ENCODE peak calls at places on chromosome 2, in seven cellular contexts. One of them, this sample, is unnamed.

GRCh38 chr2:116160657-116161056 is 1653.8 kb upstream of the DDX18 start:
- DNase-seq in hypothalamus: no peak
- DNase-seq in colonic mucosa: no peak
- DNase-seq in transverse colon: no peak
- DNase-seq in foreskin fibroblast: no peak
- DNase-seq in breast epithelium: no peak
- DNase-seq in AML-193: no peak
- DNase-seq in this sample: no peak

GRCh38 chr2:133817680-133818566 is 249.7 kb upstream of the NCKAP5 start:
- DNase-seq in hypothalamus: no peak
- DNase-seq in breast epithelium: no peak
- DNase-seq in transverse colon: no peak
- DNase-seq in colonic mucosa: no peak
- DNase-seq in AML-193: no peak
- DNase-seq in foreskin fibroblast: peak; percentile 95
- DNase-seq in this sample: peak; percentile 54

GRCh38 chr2:105784577-105784976 is 39.9 kb downstream of the NCK2 start:
- DNase-seq in foreskin fibroblast: no peak
- DNase-seq in breast epithelium: no peak
- DNase-seq in hypothalamus: no peak
- DNase-seq in AML-193: no peak
- DNase-seq in colonic mucosa: no peak
- DNase-seq in transverse colon: no peak
- DNase-seq in this sample: no peak

GRCh38 chr2:111912547-111912946 is 14.1 kb downstream of the MERTK start:
- DNase-seq in breast epithelium: no peak
- DNase-seq in transverse colon: no peak
- DNase-seq in colonic mucosa: no peak
- DNase-seq in foreskin fibroblast: no peak
- DNase-seq in hypothalamus: no peak
- DNase-seq in AML-193: no peak
- DNase-seq in this sample: no peak

GRCh38 chr2:74457129-74457548 is 1.1 kb upstream of the WBP1 start:
- DNase-seq in breast epithelium: no peak
- DNase-seq in transverse colon: no peak
- DNase-seq in hypothalamus: no peak
- DNase-seq in AML-193: no peak
- DNase-seq in colonic mucosa: peak; percentile 42
- DNase-seq in foreskin fibroblast: no peak
- DNase-seq in this sample: no peak

GRCh38 chr2:238097988-238098853 is 1.9 kb upstream of the ESPNL start:
- DNase-seq in colonic mucosa: peak; percentile 89
- DNase-seq in hypothalamus: no peak
- DNase-seq in foreskin fibroblast: peak; percentile 33
- DNase-seq in AML-193: no peak
- DNase-seq in breast epithelium: no peak
- DNase-seq in transverse colon: peak; percentile 83
- DNase-seq in this sample: peak; percentile 6

GRCh38 chr2:41826921-41827320 is 220.9 kb upstream of the PKDCC start:
- DNase-seq in colonic mucosa: no peak
- DNase-seq in foreskin fibroblast: no peak
- DNase-seq in breast epithelium: no peak
- DNase-seq in hypothalamus: no peak
- DNase-seq in transverse colon: no peak
- DNase-seq in AML-193: no peak
- DNase-seq in this sample: no peak

GRCh38 chr2:133642831-133643230 is 74.6 kb upstream of the NCKAP5 start:
- DNase-seq in breast epithelium: no peak
- DNase-seq in hypothalamus: no peak
- DNase-seq in AML-193: no peak
- DNase-seq in colonic mucosa: no peak
- DNase-seq in transverse colon: no peak
- DNase-seq in foreskin fibroblast: no peak
- DNase-seq in this sample: no peak

GRCh38 chr2:12397861-12398260 is 318.9 kb upstream of the TRIB2 start:
- DNase-seq in colonic mucosa: no peak
- DNase-seq in transverse colon: no peak
- DNase-seq in foreskin fibroblast: peak; percentile 44
- DNase-seq in hypothalamus: no peak
- DNase-seq in breast epithelium: no peak
- DNase-seq in AML-193: no peak
- DNase-seq in this sample: no peak